ENCODE peak calls at places on chromosomes 16 and 17, in five cellular contexts. D is NT2/D1; Y is ecto neural progenitor cell; V is germinal center; Q is stimulated activated CD4-positive, alpha-beta T cell treated with anti-CD3 and anti-CD28 coated beads, Interleukin-1b, Interleukin-23, amount 100 ng/mL, for 1 hour. A is an unnamed sample.

GRCh38 chr16:87042551-87043272 is 274.5 kb downstream of the C16orf95 start:
- DNase-seq in D (no peak), Y (no peak), V (no peak), Q (no peak), A (no peak)

GRCh38 chr16:58684354-58685083 is at the start of gene SLC38A7:
- DNase-seq in D (peak; percentile 70), Y (peak; percentile 93), V (peak; percentile 85), Q (peak; percentile 49), A (peak; percentile 95)

GRCh38 chr16:70520612-70521297 is 2.6 kb downstream of the COG4 start:
- DNase-seq in D (no peak), Y (no peak), V (no peak), Q (no peak), A (peak; percentile 50)

GRCh38 chr17:38465420-38466345 is 37.4 kb downstream of the ARHGAP23 start:
- DNase-seq in D (no peak), Y (no peak), V (peak; percentile 1), Q (no peak), A (peak; percentile 34)

GRCh38 chr17:55527520-55528118 is 16.4 kb upstream of the SMIM36 start:
- DNase-seq in D (peak; percentile 33), Y (peak; percentile 57), V (peak; percentile 15), Q (no peak), A (peak; percentile 29)

GRCh38 chr16:84196727-84197486 is 6.0 kb downstream of the ADAD2 start:
- DNase-seq in D (no peak), Y (no peak), V (no peak), Q (no peak), A (no peak)

GRCh38 chr16:88437367-88437964 is 15.6 kb upstream of the ZFPM1 start:
- DNase-seq in D (no peak), Y (peak; percentile 86), V (peak; percentile 85), Q (peak; percentile 63), A (peak; percentile 86)

GRCh38 chr16:333406-334094 is 19.0 kb downstream of the AXIN1 start:
- DNase-seq in D (no peak), Y (no peak), V (no peak), Q (no peak), A (no peak)

GRCh38 chr17:78865682-78866390 is 25.2 kb upstream of the USP36 start:
- DNase-seq in D (peak; percentile 58), Y (peak; percentile 91), V (peak; percentile 49), Q (peak; percentile 44), A (peak; percentile 82)

GRCh38 chr16:69324585-69325253 is 5.7 kb downstream of the PDF start:
- DNase-seq in D (no peak), Y (no peak), V (no peak), Q (no peak), A (no peak)

GRCh38 chr16:56869513-56870270 is 4.7 kb downstream of the SLC12A3 start:
- DNase-seq in D (no peak), Y (no peak), V (peak; percentile 75), Q (no peak), A (peak; percentile 74)

GRCh38 chr17:57565119-57565635 is 179.9 kb downstream of the CCDC182 start:
- DNase-seq in D (no peak), Y (no peak), V (no peak), Q (no peak), A (no peak)